ENCODE peak calls at places on chromosomes 16 and 17, in six cellular contexts. P, K, S, H, W and N are unnamed samples.

GRCh38 chr16:71216714-71217113 is 13.8 kb downstream of the HYDIN start:
- DNase-seq in W (no peak), P (no peak), S (no peak), H (no peak), K (no peak), N (no peak)

GRCh38 chr17:4178651-4179050 is 35.7 kb downstream of the CYB5D2 start:
- DNase-seq in K (no peak), W (no peak), S (no peak), P (no peak), H (no peak), N (no peak)

GRCh38 chr17:82820278-82821251 is 19.3 kb downstream of the ZNF750 start:
- DNase-seq in P (peak), K (no peak), S (no peak), W (no peak), H (peak), N (no peak)

GRCh38 chr16:53511084-53511402 is 8.0 kb upstream of the AKTIP start:
- DNase-seq in H (no peak), P (no peak), K (no peak), W (no peak), S (no peak), N (no peak)

GRCh38 chr16:19522369-19523159 is 666 bp upstream of the GDE1 start:
- DNase-seq in H (no peak), S (no peak), W (no peak), P (no peak), K (no peak), N (no peak)

GRCh38 chr17:27082023-27082774 is 211.7 kb upstream of the WSB1 start:
- DNase-seq in P (no peak), H (no peak), W (no peak), S (no peak), K (no peak), N (no peak)

GRCh38 chr17:77316191-77316641 is 175.4 kb downstream of the SEC14L1 start:
- DNase-seq in H (peak), K (peak), W (no peak), S (peak), P (peak), N (no peak)

GRCh38 chr17:41914358-41914766 is 4.4 kb downstream of the ACLY start:
- DNase-seq in W (no peak), S (peak), P (no peak), H (peak), K (peak), N (no peak)

GRCh38 chr17:2634361-2634960 is 41.0 kb downstream of the PAFAH1B1 start:
- DNase-seq in K (peak), H (peak), W (no peak), S (no peak), P (no peak), N (no peak)

GRCh38 chr16:31532120-31532519 is 4.4 kb downstream of the AHSP start:
- DNase-seq in W (no peak), H (no peak), S (no peak), K (no peak), P (no peak), N (no peak)

GRCh38 chr16:85384831-85385462 is 228.2 kb upstream of the GSE1 start:
- DNase-seq in H (no peak), P (peak), W (peak), K (peak), S (no peak), N (no peak)

GRCh38 chr16:60907645-60908044 is 1128.6 kb downstream of the CDH8 start:
- DNase-seq in H (no peak), P (no peak), W (no peak), S (no peak), K (no peak), N (no peak)

GRCh38 chr17:4998666-4999428 is 1.1 kb downstream of the KIF1C start:
- DNase-seq in K (peak), W (no peak), H (no peak), S (no peak), P (no peak), N (no peak)

GRCh38 chr17:2043785-2044184 is 2.0 kb downstream of the OVCA2 start:
- DNase-seq in S (peak), P (no peak), K (no peak), H (peak), W (no peak), N (no peak)

GRCh38 chr17:8693328-8693727 is 51.3 kb downstream of the CCDC42 start:
- DNase-seq in P (no peak), S (no peak), K (no peak), H (no peak), W (no peak), N (no peak)

GRCh38 chr16:77443834-77444460 is 9.1 kb upstream of the ADAMTS18 start:
- DNase-seq in P (no peak), K (no peak), W (no peak), H (no peak), S (no peak), N (no peak)

GRCh38 chr17:40458001-40458791 is 14.9 kb downstream of the IGFBP4 start:
- DNase-seq in H (peak), S (peak), P (no peak), W (no peak), K (peak), N (no peak)

GRCh38 chr17:48055531-48056245 is 7.5 kb downstream of the NFE2L1 start:
- DNase-seq in S (peak), W (no peak), P (no peak), H (peak), K (peak), N (peak)

GRCh38 chr17:75473246-75473645 is 16.8 kb downstream of the TMEM94 start:
- DNase-seq in P (no peak), S (no peak), K (no peak), H (no peak), W (peak), N (no peak)

GRCh38 chr16:77816293-77816692 is 27.9 kb downstream of the VAT1L start:
- DNase-seq in H (no peak), K (no peak), S (peak), W (no peak), P (no peak), N (no peak)

GRCh38 chr17:73697872-73698271 is 53.6 kb upstream of the SDK2 start:
- DNase-seq in H (no peak), W (no peak), S (no peak), P (no peak), K (peak), N (no peak)

GRCh38 chr17:8126306-8127066 is 2.6 kb upstream of the HES7 start:
- DNase-seq in P (peak), H (peak), W (no peak), S (peak), K (peak), N (no peak)

GRCh38 chr17:79109584-79109983 is 35.0 kb downstream of the ENGASE start:
- DNase-seq in H (no peak), P (no peak), S (no peak), K (no peak), W (no peak), N (no peak)

GRCh38 chr17:171871-172270 is 9.6 kb downstream of the DOC2B start:
- DNase-seq in H (no peak), W (no peak), S (no peak), P (peak), K (no peak), N (no peak)
- TF ChIP-seq CTCF in H (no peak), W (no peak), S (no peak), P (no peak), K (no peak), N (no peak)

DNA sequence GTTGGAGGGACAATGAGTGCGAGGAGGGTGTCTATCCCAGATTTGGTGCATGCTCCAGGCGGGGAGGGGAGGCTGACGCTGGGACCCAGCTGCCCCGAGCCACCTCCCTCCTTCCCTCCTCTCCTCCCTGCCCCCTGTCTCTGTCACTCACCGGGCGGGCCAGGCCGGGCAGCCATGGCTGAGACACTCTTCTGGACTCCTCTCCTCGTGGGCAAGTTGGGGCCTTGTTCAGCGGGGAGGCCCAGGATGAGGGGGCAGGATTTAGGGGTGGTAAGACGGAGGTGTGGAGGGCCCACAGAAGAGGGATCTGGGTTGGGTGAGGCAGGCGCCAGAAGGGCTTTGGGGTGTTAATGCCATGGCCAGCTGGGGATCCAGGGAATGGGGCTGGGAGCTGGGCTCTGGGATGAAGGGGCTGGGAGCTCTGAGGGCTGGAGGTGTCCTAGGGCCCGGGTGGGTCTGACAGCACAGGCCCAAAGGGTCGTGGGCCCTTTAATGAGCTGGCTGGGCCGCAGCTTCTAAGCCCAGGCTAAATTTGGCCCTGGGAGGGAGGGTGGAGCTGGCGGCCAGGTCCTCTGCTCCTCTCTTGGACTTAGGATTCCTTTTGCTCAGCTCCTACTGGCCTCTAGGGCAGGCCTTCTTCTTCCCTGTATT is at the start of gene SGCA:
- DNase-seq in S (no peak), P (peak), H (no peak), K (no peak), W (peak), N (no peak)
- H3K4me3 ChIP-seq in S (peak), P (no peak), H (no peak), K (no peak), W (peak), N (no peak)

DNA sequence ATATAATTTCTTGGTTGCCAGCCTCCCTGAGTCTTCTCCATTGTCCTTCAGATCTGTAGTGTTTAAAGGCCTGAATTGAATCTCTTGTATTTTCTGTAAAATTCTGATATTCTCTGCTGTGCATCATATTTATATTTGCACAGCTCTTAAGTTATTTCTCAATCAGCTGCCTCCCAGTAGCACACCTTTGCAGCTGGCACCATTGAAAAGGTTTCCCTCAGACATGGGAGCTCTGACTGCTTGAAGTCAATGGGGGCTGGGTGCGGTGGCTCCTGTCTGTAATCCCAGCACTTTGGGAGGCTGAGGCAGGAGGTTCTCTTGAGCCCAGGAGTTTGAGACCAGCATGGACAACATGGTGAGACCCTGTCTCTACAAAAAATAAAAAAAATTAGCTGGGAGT is 40.4 kb downstream of the PITPNC1 start:
- DNase-seq in S (no peak), H (no peak), K (no peak), P (no peak), W (no peak), N (no peak)
- TF ChIP-seq CTCF in S (no peak), H (no peak), K (no peak), P (no peak), W (no peak), N (no peak)

GRCh38 chr17:56914641-56915263 is 903 bp upstream of the TRIM25 start:
- DNase-seq in K (peak), W (no peak), H (peak), S (no peak), P (no peak), N (no peak)
- H3K4me3 ChIP-seq in K (peak), W (peak), H (peak), S (peak), P (peak), N (peak)